ENCODE peak calls at places on chromosome 1, in ten cellular contexts. A is activated CD8-positive, alpha-beta memory T cell treated with anti-CD3 and anti-CD28 coated beads, Interleukin-2, amount 10 ng/mL, durations not matched to agents 7 days and 5 days; C is stimulated activated CD8-positive, alpha-beta memory T cell treated with anti-CD3 and anti-CD28 coated beads, Interleukin-2, amount 100 ng/mL, for 1 hour; H is colonic mucosa; M is EH; R is transverse colon; J is left kidney; U is NCI-H2029 treated with DMSO at 0.1 percent for 48 hours; P is sciatic nerve; X is activated T-cell treated with anti-CD3 and anti-CD28 coated beads for 1 hour. O is an unnamed sample.

GRCh38 chr1:46466477-46467182 is 23.0 kb upstream of the DMBX1 start:
- DNase-seq in A (no peak), C (no peak), H (no peak), M (peak), R (no peak), J (peak), U (no peak), P (no peak), X (no peak), O (no peak)

GRCh38 chr1:29466258-29466657 is 229.9 kb downstream of the PTPRU start:
- DNase-seq in A (no peak), C (no peak), H (no peak), M (no peak), R (no peak), J (no peak), U (no peak), P (no peak), X (no peak), O (no peak)

GRCh38 chr1:43285269-43285986 is at the start of gene C1orf210:
- DNase-seq in A (no peak), C (no peak), H (peak), M (no peak), R (peak), J (peak), U (peak), P (no peak), X (no peak), O (no peak)

GRCh38 chr1:65310078-65310587 is 790 bp downstream of the DNAJC6 start:
- DNase-seq in A (no peak), C (no peak), H (no peak), M (no peak), R (peak), J (no peak), U (peak), P (no peak), X (no peak), O (no peak)

GRCh38 chr1:52182874-52183400 is 41.0 kb downstream of the ZFYVE9 start:
- DNase-seq in A (no peak), C (no peak), H (no peak), M (no peak), R (no peak), J (no peak), U (peak), P (no peak), X (no peak), O (no peak)

GRCh38 chr1:246367046-246367445 is 140.0 kb downstream of the SMYD3 start:
- DNase-seq in A (no peak), C (no peak), H (no peak), M (no peak), R (no peak), J (no peak), U (no peak), P (no peak), X (no peak), O (no peak)

GRCh38 chr1:212782422-212783154 is 9.0 kb downstream of the NSL1 start:
- DNase-seq in A (no peak), C (no peak), H (no peak), M (peak), R (no peak), J (peak), U (peak), P (no peak), X (no peak), O (no peak)

GRCh38 chr1:96362623-96363022 is 359.0 kb upstream of the PTBP2 start:
- DNase-seq in A (no peak), C (no peak), H (no peak), M (peak), R (no peak), J (no peak), U (no peak), P (no peak), X (no peak), O (no peak)

GRCh38 chr1:24909388-24909898 is 20.6 kb downstream of the RUNX3 start:
- DNase-seq in A (no peak), C (no peak), H (peak), M (peak), R (peak), J (peak), U (no peak), P (peak), X (no peak), O (no peak)

GRCh38 chr1:181324797-181325616 is 158.3 kb upstream of the CACNA1E start:
- DNase-seq in A (peak), C (peak), H (no peak), M (no peak), R (no peak), J (no peak), U (no peak), P (no peak), X (peak), O (no peak)

GRCh38 chr1:207244409-207244801 is 77.1 kb upstream of the CD55 start:
- DNase-seq in A (no peak), C (no peak), H (no peak), M (no peak), R (no peak), J (no peak), U (no peak), P (no peak), X (no peak), O (no peak)

GRCh38 chr1:46202975-46203737 is at the start of gene LURAP1:
- DNase-seq in A (peak), C (no peak), H (peak), M (peak), R (no peak), J (peak), U (no peak), P (peak), X (peak), O (no peak)

GRCh38 chr1:6688001-6688400 is 13.6 kb downstream of the DNAJC11 start:
- DNase-seq in A (no peak), C (no peak), H (no peak), M (no peak), R (no peak), J (no peak), U (no peak), P (no peak), X (no peak), O (no peak)

GRCh38 chr1:119676571-119677206 is 28.6 kb upstream of the ZNF697 start:
- DNase-seq in A (no peak), C (no peak), H (no peak), M (no peak), R (no peak), J (no peak), U (no peak), P (peak), X (no peak), O (no peak)

GRCh38 chr1:31243451-31244286 is 4.0 kb upstream of the NKAIN1 start:
- DNase-seq in A (no peak), C (no peak), H (no peak), M (peak), R (no peak), J (no peak), U (no peak), P (no peak), X (no peak), O (no peak)

GRCh38 chr1:6502000-6502891 is 10.8 kb upstream of the PLEKHG5 start:
- DNase-seq in A (no peak), C (no peak), H (no peak), M (no peak), R (no peak), J (no peak), U (no peak), P (peak), X (no peak), O (no peak)

GRCh38 chr1:51170342-51170741 is 65.7 kb upstream of the RNF11 start:
- DNase-seq in A (no peak), C (no peak), H (no peak), M (no peak), R (no peak), J (no peak), U (peak), P (no peak), X (no peak), O (no peak)

GRCh38 chr1:219991511-219991810 is 54.8 kb downstream of the EPRS1 start:
- DNase-seq in A (no peak), C (no peak), H (no peak), M (no peak), R (no peak), J (peak), U (no peak), P (no peak), X (no peak), O (no peak)

GRCh38 chr1:203456577-203456976 is 19.0 kb upstream of the PRELP start:
- DNase-seq in A (no peak), C (no peak), H (no peak), M (no peak), R (no peak), J (no peak), U (no peak), P (no peak), X (no peak), O (no peak)

GRCh38 chr1:76336951-76337371 is 262.4 kb downstream of the ST6GALNAC3 start:
- DNase-seq in A (no peak), C (no peak), H (peak), M (peak), R (peak), J (peak), U (no peak), P (peak), X (no peak), O (no peak)

GRCh38 chr1:28412731-28413130 is 43.2 kb downstream of the PHACTR4 start:
- DNase-seq in A (no peak), C (no peak), H (no peak), M (peak), R (no peak), J (no peak), U (no peak), P (no peak), X (no peak), O (no peak)

GRCh38 chr1:232786845-232787455 is 18.3 kb upstream of the MAP10 start:
- DNase-seq in A (peak), C (no peak), H (no peak), M (no peak), R (no peak), J (no peak), U (no peak), P (no peak), X (no peak), O (no peak)

GRCh38 chr1:153748903-153749302 is 21.1 kb downstream of the INTS3 start:
- DNase-seq in A (no peak), C (no peak), H (no peak), M (no peak), R (no peak), J (no peak), U (no peak), P (no peak), X (no peak), O (no peak)

GRCh38 chr1:201126463-201126831 is 537 bp downstream of the ASCL5 start:
- DNase-seq in A (no peak), C (no peak), H (no peak), M (no peak), R (no peak), J (no peak), U (no peak), P (no peak), X (no peak), O (no peak)

GRCh38 chr1:25902462-25902861 is 3.8 kb downstream of the STMN1 start:
- DNase-seq in A (no peak), C (no peak), H (no peak), M (no peak), R (no peak), J (no peak), U (no peak), P (no peak), X (no peak), O (no peak)

GRCh38 chr1:119181236-119181635 is 40.8 kb upstream of the WARS2 start:
- DNase-seq in A (no peak), C (no peak), H (no peak), M (no peak), R (no peak), J (no peak), U (no peak), P (no peak), X (no peak), O (no peak)

GRCh38 chr1:46508760-46509159 is 19.1 kb downstream of the DMBX1 start:
- DNase-seq in A (no peak), C (no peak), H (no peak), M (peak), R (no peak), J (no peak), U (no peak), P (no peak), X (no peak), O (no peak)

GRCh38 chr1:226821719-226822085 is 48.7 kb upstream of the PSEN2 start:
- DNase-seq in A (no peak), C (no peak), H (no peak), M (peak), R (no peak), J (peak), U (no peak), P (no peak), X (no peak), O (no peak)

GRCh38 chr1:206041640-206042039 is 11.3 kb upstream of the RHEX start:
- DNase-seq in A (no peak), C (no peak), H (peak), M (no peak), R (no peak), J (peak), U (no peak), P (no peak), X (no peak), O (no peak)

GRCh38 chr1:200150721-200151120 is 123.2 kb downstream of the NR5A2 start:
- DNase-seq in A (peak), C (no peak), H (no peak), M (peak), R (no peak), J (peak), U (no peak), P (no peak), X (no peak), O (no peak)

GRCh38 chr1:192539450-192540132 is 36.0 kb upstream of the RGS1 start:
- DNase-seq in A (no peak), C (no peak), H (no peak), M (peak), R (no peak), J (peak), U (no peak), P (no peak), X (no peak), O (no peak)

GRCh38 chr1:10399487-10399917 is 638 bp downstream of the PGD start:
- DNase-seq in A (no peak), C (no peak), H (no peak), M (peak), R (no peak), J (no peak), U (no peak), P (peak), X (no peak), O (no peak)

GRCh38 chr1:93443456-93443855 is 4.5 kb upstream of the FNBP1L start:
- DNase-seq in A (no peak), C (no peak), H (no peak), M (no peak), R (no peak), J (no peak), U (no peak), P (no peak), X (no peak), O (no peak)

GRCh38 chr1:245566952-245567351 is 412.2 kb downstream of the KIF26B start:
- DNase-seq in A (no peak), C (no peak), H (no peak), M (peak), R (no peak), J (peak), U (no peak), P (no peak), X (no peak), O (no peak)

GRCh38 chr1:15107897-15108296 is 45.6 kb upstream of the TMEM51 start:
- DNase-seq in A (no peak), C (no peak), H (no peak), M (no peak), R (no peak), J (no peak), U (no peak), P (no peak), X (no peak), O (no peak)

GRCh38 chr1:165162671-165163241 is 193.8 kb downstream of the LMX1A start:
- DNase-seq in A (no peak), C (no peak), H (no peak), M (peak), R (no peak), J (peak), U (peak), P (no peak), X (no peak), O (no peak)

GRCh38 chr1:76942549-76942948 is 75.3 kb downstream of the ST6GALNAC5 start:
- DNase-seq in A (no peak), C (no peak), H (no peak), M (peak), R (no peak), J (no peak), U (no peak), P (no peak), X (no peak), O (no peak)

O was measured in mesenteric fat pad.